ENCODE peak calls at places on chromosomes 7 and 10, in ten cellular contexts. Q, H, U, C, M, V, D, X, P and B are unnamed samples.

GRCh38 chr10:34885901-34886300 is 70.8 kb upstream of the PARD3 start:
- DNase-seq in Q (no peak), H (no peak), U (no peak), C (no peak), M (no peak), V (no peak), D (no peak), X (no peak), P (no peak), B (no peak)

GRCh38 chr10:27637601-27638000 is 108.0 kb downstream of the MKX start:
- DNase-seq in Q (no peak), H (no peak), U (no peak), C (no peak), M (no peak), V (no peak), D (no peak), X (no peak), P (no peak), B (no peak)

GRCh38 chr10:34780818-34781380 is 34.2 kb downstream of the PARD3 start:
- DNase-seq in Q (no peak), H (no peak), U (no peak), C (no peak), M (no peak), V (peak; percentile 2), D (no peak), X (no peak), P (peak; percentile 48), B (no peak)

GRCh38 chr7:77415822-77416620 is at the start of gene GSAP:
- DNase-seq in Q (peak; percentile 52), H (peak; percentile 68), U (peak; percentile 55), C (peak; percentile 52), M (peak; percentile 57), V (no peak), D (no peak), X (no peak), P (peak; percentile 57), B (no peak)

GRCh38 chr7:2779086-2779485 is 65.0 kb downstream of the GNA12 start:
- DNase-seq in Q (no peak), H (no peak), U (no peak), C (no peak), M (no peak), V (no peak), D (no peak), X (no peak), P (no peak), B (no peak)

GRCh38 chr10:43252166-43252784 is 14.6 kb downstream of the RASGEF1A start:
- DNase-seq in Q (no peak), H (peak; percentile 39), U (peak; percentile 2), C (no peak), M (peak; percentile 7), V (no peak), D (no peak), X (no peak), P (no peak), B (no peak)

GRCh38 chr7:80940539-80941205 is 21.8 kb upstream of the SEMA3C start:
- DNase-seq in Q (no peak), H (no peak), U (no peak), C (no peak), M (no peak), V (no peak), D (no peak), X (no peak), P (no peak), B (no peak)

GRCh38 chr10:133278577-133279265 is 2.1 kb upstream of the ADAM8 start:
- DNase-seq in Q (peak; percentile 61), H (peak; percentile 89), U (peak; percentile 64), C (no peak), M (no peak), V (peak; percentile 73), D (no peak), X (no peak), P (peak; percentile 45), B (no peak)